ENCODE peak calls at places on chromosomes 16 and 17, in four cellular contexts. One of them, this sample, is unnamed.

GRCh38 chr17:1592751-1593629 is 30.4 kb upstream of the PITPNA start:
- DNase-seq in NCI-H510A treated with DMSO at 0.1 percent for 48 hours: no peak
- DNase-seq in psoas muscle: no peak
- DNase-seq in Panc1: no peak
- DNase-seq in this sample: no peak

GRCh38 chr17:72575542-72576233 is 454.9 kb downstream of the SOX9 start:
- DNase-seq in NCI-H510A treated with DMSO at 0.1 percent for 48 hours: peak
- DNase-seq in psoas muscle: no peak
- DNase-seq in Panc1: no peak
- DNase-seq in this sample: no peak

GRCh38 chr17:44556854-44557606 is at the start of gene FZD2:
- DNase-seq in NCI-H510A treated with DMSO at 0.1 percent for 48 hours: peak
- DNase-seq in psoas muscle: peak
- DNase-seq in Panc1: no peak
- DNase-seq in this sample: peak

GRCh38 chr16:17519041-17519440 is 48.3 kb upstream of the XYLT1 start:
- DNase-seq in NCI-H510A treated with DMSO at 0.1 percent for 48 hours: no peak
- DNase-seq in psoas muscle: no peak
- DNase-seq in Panc1: no peak
- DNase-seq in this sample: no peak

GRCh38 chr17:6159541-6160187 is 89.5 kb downstream of the WSCD1 start:
- DNase-seq in NCI-H510A treated with DMSO at 0.1 percent for 48 hours: no peak
- DNase-seq in psoas muscle: no peak
- DNase-seq in Panc1: no peak
- DNase-seq in this sample: no peak

GRCh38 chr17:61579961-61580360 is 11.1 kb downstream of the NACA2 start:
- DNase-seq in NCI-H510A treated with DMSO at 0.1 percent for 48 hours: no peak
- DNase-seq in psoas muscle: no peak
- DNase-seq in Panc1: no peak
- DNase-seq in this sample: no peak

GRCh38 chr16:86219655-86220445 is 290.5 kb upstream of the FOXF1 start:
- DNase-seq in NCI-H510A treated with DMSO at 0.1 percent for 48 hours: no peak
- DNase-seq in psoas muscle: no peak
- DNase-seq in Panc1: no peak
- DNase-seq in this sample: no peak

GRCh38 chr16:46618516-46618915 is 2.7 kb downstream of the SHCBP1 start:
- DNase-seq in NCI-H510A treated with DMSO at 0.1 percent for 48 hours: no peak
- DNase-seq in psoas muscle: no peak
- DNase-seq in Panc1: no peak
- DNase-seq in this sample: no peak

GRCh38 chr17:16211601-16212000 is 3.7 kb downstream of the NCOR1 start:
- DNase-seq in NCI-H510A treated with DMSO at 0.1 percent for 48 hours: no peak
- DNase-seq in psoas muscle: no peak
- DNase-seq in Panc1: no peak
- DNase-seq in this sample: no peak

GRCh38 chr17:60390881-60391418 is 983 bp downstream of the USP32 start:
- DNase-seq in NCI-H510A treated with DMSO at 0.1 percent for 48 hours: peak
- DNase-seq in psoas muscle: peak
- DNase-seq in Panc1: no peak
- DNase-seq in this sample: no peak

GRCh38 chr17:79987187-79987889 is 48.3 kb downstream of the TBC1D16 start:
- DNase-seq in NCI-H510A treated with DMSO at 0.1 percent for 48 hours: no peak
- DNase-seq in psoas muscle: no peak
- DNase-seq in Panc1: no peak
- DNase-seq in this sample: no peak

GRCh38 chr16:56690420-56691122 is 8.3 kb downstream of the MT1X start:
- DNase-seq in NCI-H510A treated with DMSO at 0.1 percent for 48 hours: no peak
- DNase-seq in psoas muscle: no peak
- DNase-seq in Panc1: no peak
- DNase-seq in this sample: no peak

GRCh38 chr17:71084219-71084618 is 914.9 kb downstream of the KCNJ2 start:
- DNase-seq in NCI-H510A treated with DMSO at 0.1 percent for 48 hours: peak
- DNase-seq in psoas muscle: no peak
- DNase-seq in Panc1: no peak
- DNase-seq in this sample: peak

GRCh38 chr16:86882586-86883280 is 304.4 kb downstream of the FOXL1 start:
- DNase-seq in NCI-H510A treated with DMSO at 0.1 percent for 48 hours: no peak
- DNase-seq in psoas muscle: no peak
- DNase-seq in Panc1: no peak
- DNase-seq in this sample: no peak

GRCh38 chr16:51149721-51150158 is 1.3 kb downstream of the SALL1 start:
- DNase-seq in NCI-H510A treated with DMSO at 0.1 percent for 48 hours: no peak
- DNase-seq in psoas muscle: no peak
- DNase-seq in Panc1: no peak
- DNase-seq in this sample: no peak

GRCh38 chr17:67829331-67829730 is 4.0 kb downstream of the BPTF start:
- DNase-seq in NCI-H510A treated with DMSO at 0.1 percent for 48 hours: no peak
- DNase-seq in psoas muscle: no peak
- DNase-seq in Panc1: no peak
- DNase-seq in this sample: no peak

GRCh38 chr16:30085247-30085646 is 6.5 kb downstream of the TBX6 start:
- DNase-seq in NCI-H510A treated with DMSO at 0.1 percent for 48 hours: no peak
- DNase-seq in psoas muscle: no peak
- DNase-seq in Panc1: no peak
- DNase-seq in this sample: no peak

GRCh38 chr17:16052486-16052885 is 52.9 kb downstream of the TTC19 start:
- DNase-seq in NCI-H510A treated with DMSO at 0.1 percent for 48 hours: no peak
- DNase-seq in psoas muscle: no peak
- DNase-seq in Panc1: no peak
- DNase-seq in this sample: no peak

GRCh38 chr17:20202141-20202574 is 193.0 kb downstream of the SPECC1 start:
- DNase-seq in NCI-H510A treated with DMSO at 0.1 percent for 48 hours: no peak
- DNase-seq in psoas muscle: no peak
- DNase-seq in Panc1: no peak
- DNase-seq in this sample: peak

GRCh38 chr17:55266051-55266957 is 1.5 kb downstream of the HLF start:
- DNase-seq in NCI-H510A treated with DMSO at 0.1 percent for 48 hours: no peak
- DNase-seq in psoas muscle: no peak
- DNase-seq in Panc1: no peak
- DNase-seq in this sample: no peak

GRCh38 chr17:20174588-20175265 is 165.6 kb downstream of the SPECC1 start:
- DNase-seq in NCI-H510A treated with DMSO at 0.1 percent for 48 hours: no peak
- DNase-seq in psoas muscle: no peak
- DNase-seq in Panc1: peak
- DNase-seq in this sample: no peak

This sample was measured in NCI-H345.